ENCODE peak calls at places on chromosomes 7 and 10, in ten cellular contexts. V is effector memory CD4-positive, alpha-beta T cell; S is left ventricle myocardium inferior; I is upper lobe of right lung; E is IMR-90; K is PC-3; Y is tibial nerve; J is sigmoid colon; L is right cardiac atrium; Z is cardiac muscle cell. G is an unnamed sample. For H3K9me3, the result is how much of the 10 kb centered on the place peaks cover.

GRCh38 chr10:62373995-62374861 is at the start of gene ZNF365:
- DNase-seq in Y (no peak), Z (peak), K (peak), E (peak), J (peak), I (peak), S (peak), V (peak), L (peak), G (peak)

GRCh38 chr7:141312395-141312794 is 238.5 kb downstream of the TMEM178B start:
- DNase-seq in Z (no peak), Y (no peak), J (no peak), V (no peak), I (no peak), L (no peak), E (no peak), K (no peak), S (no peak), G (no peak)

GRCh38 chr10:73931767-73932624 is 21.1 kb downstream of the PLAU start:
- DNase-seq in V (peak), K (peak), E (no peak), S (no peak), L (no peak), J (no peak), I (peak), Y (no peak), Z (no peak), G (peak)

GRCh38 chr10:110993024-110993693 is 73.8 kb downstream of the SHOC2 start:
- DNase-seq in K (peak), S (no peak), E (peak), L (no peak), I (no peak), J (no peak), Y (no peak), V (no peak), Z (peak), G (no peak)

GRCh38 chr10:44463511-44464121 is 78.7 kb upstream of the CXCL12 start:
- DNase-seq in K (no peak), Y (no peak), L (no peak), I (no peak), Z (no peak), E (no peak), V (no peak), S (no peak), J (no peak), G (no peak)

GRCh38 chr10:123786306-123786705 is 105.3 kb downstream of the CPXM2 start:
- DNase-seq in E (no peak), L (no peak), V (no peak), Y (no peak), Z (no peak), J (no peak), K (no peak), I (no peak), S (no peak), G (no peak)

GRCh38 chr10:119375574-119376265 is 166.8 kb downstream of the RGS10 start:
- DNase-seq in S (peak), V (no peak), Y (peak), J (no peak), Z (peak), K (no peak), E (peak), L (no peak), I (peak), G (no peak)

GRCh38 chr7:132647311-132647710 is 71.0 kb upstream of the PLXNA4 start:
- DNase-seq in V (no peak), J (no peak), K (no peak), L (no peak), Z (no peak), E (no peak), I (no peak), Y (no peak), S (no peak), G (no peak)

GRCh38 chr7:104931181-104931781 is 82.7 kb upstream of the KMT2E start:
- DNase-seq in J (no peak), K (no peak), I (no peak), V (no peak), E (no peak), S (no peak), L (no peak), Y (no peak), Z (no peak), G (no peak)

GRCh38 chr7:10657201-10657600 is 316.5 kb upstream of the PHF14 start:
- DNase-seq in E (no peak), J (no peak), K (no peak), Y (no peak), V (no peak), Z (no peak), I (no peak), L (no peak), S (no peak), G (no peak)

GRCh38 chr7:152081088-152081487 is 55.6 kb downstream of the GALNT11 start:
- DNase-seq in S (no peak), L (no peak), J (no peak), I (no peak), K (peak), V (no peak), Y (no peak), Z (no peak), E (no peak), G (no peak)

GRCh38 chr7:84105582-84105981 is 89.0 kb downstream of the SEMA3A start:
- DNase-seq in I (no peak), E (peak), J (no peak), L (no peak), S (no peak), Y (no peak), V (no peak), K (no peak), Z (peak), G (no peak)

GRCh38 chr7:7841027-7841426 is 122.6 kb upstream of the RPA3 start:
- DNase-seq in S (no peak), E (no peak), Z (no peak), K (no peak), Y (no peak), V (no peak), I (no peak), L (no peak), J (no peak), G (no peak)

GRCh38 chr7:122304604-122304975 is at the start of gene FEZF1:
- DNase-seq in I (no peak), S (no peak), Z (no peak), L (peak), Y (no peak), V (no peak), E (no peak), K (peak), J (no peak), G (no peak)

GRCh38 chr7:150556521-150557138 is 10.6 kb upstream of the GIMAP4 start:
- DNase-seq in V (no peak), Y (no peak), L (no peak), J (no peak), E (no peak), Z (no peak), K (no peak), I (no peak), S (no peak), G (no peak)

GRCh38 chr7:2465928-2466327 is 10.3 kb downstream of the GRIFIN start:
- DNase-seq in V (no peak), S (no peak), E (no peak), L (no peak), Z (no peak), Y (no peak), I (no peak), K (no peak), J (no peak), G (no peak)

GRCh38 chr10:73248259-73248724 is 1.2 kb upstream of the DNAJC9 start:
- DNase-seq in S (no peak), Z (no peak), I (no peak), E (no peak), K (peak), L (no peak), J (no peak), V (no peak), Y (no peak), G (no peak)

GRCh38 chr7:18468794-18469193 is 26.8 kb upstream of the HDAC9 start:
- DNase-seq in I (no peak), Y (no peak), E (no peak), Z (no peak), S (no peak), K (no peak), V (no peak), L (no peak), J (no peak), G (no peak)

GRCh38 chr10:100151901-100152300 is 33.9 kb downstream of the ERLIN1 start:
- DNase-seq in L (no peak), Z (no peak), S (no peak), E (no peak), I (no peak), J (no peak), Y (no peak), K (no peak), V (no peak), G (no peak)

GRCh38 chr10:6755891-6756460 is 175.9 kb upstream of the PRKCQ start:
- DNase-seq in Y (no peak), I (no peak), L (no peak), K (no peak), V (no peak), E (peak), Z (no peak), S (no peak), J (no peak), G (no peak)

GRCh38 chr10:129033790-129034272 is 433.2 kb upstream of the MGMT start:
- DNase-seq in Y (no peak), V (no peak), I (no peak), J (no peak), Z (no peak), K (no peak), L (no peak), S (no peak), E (no peak), G (no peak)

GRCh38 chr7:39948375-39948774 is 1.7 kb upstream of the CDK13 start:
- DNase-seq in V (no peak), S (no peak), Z (peak), Y (no peak), I (no peak), L (peak), J (no peak), E (no peak), K (no peak), G (no peak)

GRCh38 chr7:47327698-47328391 is 254.1 kb downstream of the TNS3 start:
- DNase-seq in Z (peak), I (peak), K (no peak), J (peak), L (peak), Y (peak), V (no peak), S (peak), E (peak), G (no peak)

GRCh38 chr7:120272261-120272895 is 597 bp upstream of the KCND2 start:
- DNase-seq in E (peak), J (no peak), S (no peak), V (no peak), K (peak), Y (no peak), L (no peak), Z (peak), I (no peak), G (no peak)

GRCh38 chr10:29411666-29412335 is 122.9 kb downstream of the LYZL1 start:
- DNase-seq in L (no peak), Z (peak), K (no peak), I (no peak), S (no peak), V (no peak), E (no peak), J (no peak), Y (no peak), G (no peak)

GRCh38 chr10:7788640-7789335 is 811 bp downstream of the ATP5F1C start:
- DNase-seq in Z (peak), Y (no peak), I (no peak), K (peak), V (no peak), E (peak), L (no peak), S (no peak), J (no peak), G (no peak)

GRCh38 chr10:37634351-37634880 is 223.0 kb downstream of the ZNF248 start:
- DNase-seq in K (no peak), V (no peak), Z (no peak), J (no peak), L (no peak), S (no peak), Y (no peak), I (no peak), E (no peak), G (no peak)

GRCh38 chr10:37643187-37643586 is 214.2 kb downstream of the ZNF248 start:
- DNase-seq in K (no peak), Z (no peak), J (no peak), Y (no peak), L (no peak), I (no peak), E (no peak), V (no peak), S (no peak), G (no peak)

GRCh38 chr10:37640301-37640700 is 217.1 kb downstream of the ZNF248 start:
- DNase-seq in S (no peak), L (no peak), I (no peak), V (no peak), Y (no peak), J (no peak), K (no peak), Z (no peak), E (no peak), G (no peak)

GRCh38 chr10:37639200-37639599 is 218.2 kb downstream of the ZNF248 start:
- DNase-seq in I (no peak), Y (no peak), S (no peak), K (no peak), Z (no peak), V (no peak), J (no peak), E (no peak), L (no peak), G (no peak)

GRCh38 chr10:37638569-37638968 is 218.8 kb downstream of the ZNF248 start:
- DNase-seq in I (no peak), V (no peak), K (no peak), E (no peak), Z (no peak), Y (no peak), S (no peak), L (no peak), J (no peak), G (no peak)
- H3K9me3 ChIP-seq in I (under half), V (under half), K (under half), E (under half), Z (under half), Y (under half), S (under half), L (under half), J (under half), G (under half)

DNA sequence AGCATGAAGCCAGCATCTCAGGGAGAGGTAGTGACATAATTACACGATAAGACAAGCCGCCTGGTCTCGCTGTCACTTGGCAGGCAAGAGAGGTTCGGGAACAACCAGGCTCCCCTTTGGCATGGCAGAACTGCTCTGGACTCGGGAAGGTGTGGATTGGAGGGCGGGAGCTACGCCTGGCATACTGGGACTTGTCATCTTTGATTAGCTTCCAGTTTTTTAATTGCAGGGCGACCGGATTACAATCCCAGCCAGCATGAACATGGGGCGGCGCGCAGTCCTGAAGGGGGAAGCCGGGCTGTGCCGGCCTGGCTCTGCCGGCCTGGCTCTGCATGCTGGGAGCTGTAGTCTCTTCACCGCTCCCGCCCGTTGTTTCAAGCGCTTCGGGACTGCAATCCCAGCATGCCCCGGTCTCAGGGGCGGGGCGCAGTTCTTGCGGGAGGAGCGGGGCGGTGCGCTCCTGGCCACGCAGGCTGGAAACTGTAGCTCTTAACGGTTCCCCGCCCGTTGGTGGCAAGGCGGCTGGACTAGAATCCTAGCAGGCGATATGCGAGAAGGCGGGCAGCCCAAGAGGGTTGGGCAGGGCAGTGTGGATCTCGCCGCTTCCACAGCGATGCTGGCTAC is 45.5 kb upstream of the ZNF716 start:
- DNase-seq in L (peak), Y (no peak), V (no peak), I (peak), E (no peak), K (peak), J (no peak), S (peak), Z (no peak), G (no peak)
- H3K9me3 ChIP-seq in L (under half), Y (under half), V (under half), I (under half), E (under half), K (under half), J (under half), S (under half), Z (under half), G (under half)

DNA sequence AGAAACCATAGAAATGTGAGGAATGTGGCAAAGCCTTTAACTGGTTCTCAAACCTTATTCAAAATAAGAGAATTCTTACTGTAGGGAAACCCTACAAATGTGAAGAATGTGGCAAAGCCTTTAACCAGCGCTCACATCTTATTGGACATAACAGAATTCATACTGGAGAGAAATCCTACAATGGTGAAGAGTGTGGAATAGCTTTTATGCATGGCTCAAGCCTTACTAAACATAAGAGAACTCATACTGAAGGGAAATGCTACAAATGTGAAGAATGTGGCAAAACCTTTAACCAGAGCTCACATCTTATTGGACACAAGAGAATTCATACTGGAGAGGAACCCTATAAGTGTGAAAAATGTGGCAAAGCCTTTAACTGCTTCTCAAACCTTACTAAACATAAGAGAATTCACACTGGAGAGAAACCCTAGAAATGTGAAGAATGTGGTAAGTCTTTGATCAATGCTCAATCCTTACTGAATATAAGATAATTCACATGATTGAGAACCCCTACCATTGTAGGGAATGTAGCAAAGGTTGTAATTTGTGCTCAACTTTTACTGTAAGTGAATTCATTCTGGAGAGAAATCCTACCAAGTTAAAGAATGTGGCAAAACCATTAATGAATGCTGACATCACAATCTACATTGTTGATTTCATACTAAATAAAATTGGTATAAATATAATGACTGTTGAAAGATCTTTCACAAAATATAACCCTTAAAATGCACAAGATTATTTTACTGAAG is 142.5 kb upstream of the ZNF479 start:
- DNase-seq in E (no peak), L (no peak), I (no peak), S (no peak), J (no peak), Y (no peak), K (no peak), V (no peak), Z (no peak), G (no peak)
- H3K9me3 ChIP-seq in E (under half), L (under half), I (under half), S (half or more), J (under half), Y (under half), K (half or more), V (under half), Z (under half), G (under half)

GRCh38 chr7:138525757-138526156 is 65.7 kb downstream of the TRIM24 start:
- DNase-seq in L (no peak), J (no peak), V (no peak), E (no peak), K (no peak), I (no peak), Y (no peak), S (no peak), Z (no peak), G (no peak)
- H3K9me3 ChIP-seq in L (under half), J (under half), V (under half), E (under half), K (under half), I (under half), Y (under half), S (half or more), Z (under half), G (under half)

DNA sequence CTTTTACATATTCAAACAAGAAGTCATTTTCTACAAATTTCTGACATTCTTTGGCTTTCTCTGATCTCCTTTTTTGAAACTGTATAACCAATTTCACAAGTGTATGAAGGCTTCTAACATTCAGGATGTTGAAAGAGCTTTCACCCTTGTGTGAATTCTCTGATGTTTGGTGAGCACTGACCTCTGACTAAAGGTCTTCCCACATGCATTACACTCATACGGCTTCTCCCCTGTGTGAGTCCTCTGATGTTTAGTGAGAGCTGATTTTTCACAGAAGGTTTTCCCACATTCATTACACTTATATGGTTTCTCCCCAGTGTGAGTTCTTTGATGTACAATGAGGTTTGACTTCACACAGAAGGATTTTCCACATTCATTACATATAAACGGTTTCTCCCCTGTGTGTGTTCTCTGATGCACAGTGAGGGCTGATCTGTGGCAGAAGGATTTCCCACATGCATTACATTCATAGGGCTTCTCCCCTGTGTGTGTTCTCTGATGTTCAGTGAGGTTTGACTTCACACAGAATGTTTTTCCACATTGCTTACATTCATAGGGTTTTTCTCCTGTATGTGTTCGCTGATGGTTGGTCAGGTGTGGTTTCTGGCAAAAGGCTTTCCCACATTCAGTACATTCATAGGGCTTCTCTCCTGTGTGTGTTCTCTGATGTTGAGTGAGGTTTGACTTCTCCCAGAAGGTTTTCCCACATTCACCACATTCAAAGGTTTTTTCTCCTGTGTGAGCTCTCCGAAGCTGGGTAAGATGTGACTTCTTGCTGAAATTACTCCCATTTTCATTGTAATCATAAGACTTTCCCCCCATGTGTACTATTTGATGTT is 25.7 kb downstream of the ZNF248 start:
- DNase-seq in S (no peak), J (no peak), Z (no peak), I (no peak), E (no peak), Y (no peak), K (peak), V (no peak), L (no peak), G (no peak)
- H3K9me3 ChIP-seq in S (half or more), J (under half), Z (under half), I (under half), E (under half), Y (half or more), K (half or more), V (under half), L (under half), G (under half)

DNA sequence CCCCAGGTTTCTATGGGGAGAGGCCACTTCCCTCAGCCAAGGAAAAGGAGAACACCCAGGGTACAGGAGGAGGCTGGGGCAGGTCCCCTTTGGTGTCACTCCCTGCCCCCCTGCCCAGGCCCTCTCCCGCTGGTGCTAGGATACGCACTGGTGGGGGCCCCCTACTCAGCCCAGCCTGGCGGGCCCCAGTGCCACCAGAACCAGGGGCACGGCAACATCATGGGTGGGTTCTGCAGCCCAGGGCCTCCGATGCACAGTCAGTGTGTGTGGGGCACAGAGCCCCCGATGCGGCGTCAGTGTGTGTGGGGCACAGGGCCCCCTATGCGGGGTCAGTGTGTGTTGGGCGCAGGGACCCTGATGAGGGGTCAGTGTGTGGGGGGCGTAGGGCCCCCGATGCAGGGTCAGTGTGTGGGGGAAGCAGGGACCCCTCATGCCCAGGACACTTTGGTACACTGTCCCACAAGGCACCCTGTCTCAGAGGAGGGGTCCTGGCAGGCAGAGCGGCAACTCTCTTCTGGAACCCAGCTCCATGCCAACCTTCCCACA is 23.1 kb upstream of the ZNF735 start:
- DNase-seq in Z (no peak), I (no peak), V (no peak), S (no peak), J (no peak), Y (no peak), L (no peak), K (no peak), E (no peak), G (no peak)
- H3K9me3 ChIP-seq in Z (under half), I (under half), V (under half), S (under half), J (under half), Y (under half), L (under half), K (under half), E (under half), G (under half)

GRCh38 chr7:82359426-82359825 is 84.2 kb downstream of the CACNA2D1 start:
- DNase-seq in E (no peak), L (no peak), K (no peak), Z (no peak), S (no peak), Y (no peak), I (no peak), V (no peak), J (no peak), G (no peak)
- H3K9me3 ChIP-seq in E (under half), L (under half), K (under half), Z (under half), S (under half), Y (under half), I (under half), V (under half), J (under half), G (under half)